ENCODE peak calls at places on chromosome 19, in six cellular contexts. A, Q, B, M, I and V are unnamed samples.

GRCh38 chr19:14000691-14001365 is 5.3 kb downstream of the RFX1 start:
- DNase-seq in A (peak), Q (no peak), I (no peak), M (no peak), B (no peak), V (no peak)

GRCh38 chr19:4518345-4519171 is at the start of gene PLIN4:
- DNase-seq in Q (no peak), M (peak), I (no peak), A (no peak), B (peak), V (peak)

GRCh38 chr19:27966390-27966816 is 1246.5 kb downstream of the UQCRFS1 start:
- DNase-seq in A (no peak), M (no peak), B (no peak), I (no peak), Q (no peak), V (no peak)

GRCh38 chr19:44747739-44748425 is 626 bp upstream of the BCL3 start:
- DNase-seq in Q (peak), B (peak), A (peak), M (peak), I (peak), V (peak)

GRCh38 chr19:379796-380195 is 29.2 kb downstream of the C2CD4C start:
- DNase-seq in M (no peak), I (no peak), Q (no peak), B (no peak), A (no peak), V (no peak)

GRCh38 chr19:56133858-56134654 is 7.0 kb upstream of the ZNF444 start:
- DNase-seq in A (peak), Q (no peak), M (no peak), I (no peak), B (no peak), V (no peak)

GRCh38 chr19:16715613-16716012 is 4.0 kb upstream of the NWD1 start:
- DNase-seq in I (no peak), M (no peak), A (no peak), Q (no peak), B (no peak), V (no peak)

GRCh38 chr19:16425993-16426392 is 45.8 kb downstream of the EPS15L1 start:
- DNase-seq in M (no peak), I (no peak), Q (no peak), B (no peak), A (no peak), V (no peak)

GRCh38 chr19:35261356-35262100 is 7.2 kb upstream of the USF2 start:
- DNase-seq in A (no peak), I (peak), B (peak), Q (no peak), M (no peak), V (peak)

GRCh38 chr19:2283835-2284507 is 2.0 kb upstream of the PEAK3 start:
- DNase-seq in I (no peak), Q (no peak), M (no peak), B (no peak), A (no peak), V (no peak)

GRCh38 chr19:42140125-42140754 is 8.0 kb upstream of the POU2F2 start:
- DNase-seq in I (no peak), M (peak), A (peak), B (peak), Q (peak), V (no peak)

GRCh38 chr19:41774515-41774980 is 19.2 kb downstream of the CEACAM6 start:
- DNase-seq in B (peak), M (peak), Q (no peak), I (no peak), A (peak), V (no peak)

GRCh38 chr19:15841875-15842569 is 26.6 kb upstream of the OR10H1 start:
- DNase-seq in I (peak), B (no peak), A (no peak), M (no peak), Q (no peak), V (no peak)

GRCh38 chr19:14159059-14159458 is 22.7 kb upstream of the ASF1B start:
- DNase-seq in I (no peak), Q (no peak), A (no peak), B (no peak), M (no peak), V (no peak)

GRCh38 chr19:51082641-51083040 is at the start of gene KLK14:
- DNase-seq in B (no peak), Q (no peak), I (peak), A (no peak), M (no peak), V (no peak)

GRCh38 chr19:15115080-15115479 is 7.9 kb downstream of the SYDE1 start:
- DNase-seq in B (peak), A (no peak), Q (peak), M (peak), I (peak), V (peak)

GRCh38 chr19:861756-862528 is 2.5 kb downstream of the CFD start:
- DNase-seq in M (peak), I (no peak), A (peak), Q (peak), B (no peak), V (no peak)

GRCh38 chr19:5691205-5691929 is 1.3 kb downstream of the RPL36 start:
- DNase-seq in Q (peak), B (peak), M (peak), I (no peak), A (peak), V (peak)

GRCh38 chr19:17802137-17802858 is 7.4 kb downstream of the B3GNT3 start:
- DNase-seq in Q (no peak), B (no peak), I (no peak), M (no peak), A (no peak), V (no peak)

GRCh38 chr19:4524808-4525562 is 6.7 kb upstream of the PLIN4 start:
- DNase-seq in B (peak), A (no peak), M (peak), Q (no peak), I (no peak), V (no peak)

GRCh38 chr19:43446746-43447489 is 18.5 kb downstream of the LYPD3 start:
- DNase-seq in A (peak), I (peak), M (peak), B (peak), Q (peak), V (peak)

GRCh38 chr19:41903161-41903953 is 20.4 kb downstream of the ARHGEF1 start:
- DNase-seq in M (no peak), B (no peak), A (no peak), Q (no peak), I (no peak), V (no peak)

GRCh38 chr19:55096061-55096701 is 20.5 kb downstream of the EPS8L1 start:
- DNase-seq in I (no peak), A (no peak), Q (peak), M (no peak), B (no peak), V (no peak)

GRCh38 chr19:32017341-32017948 is 328.0 kb upstream of the ZNF507 start:
- DNase-seq in M (no peak), Q (no peak), A (no peak), B (no peak), I (no peak), V (no peak)

GRCh38 chr19:4980087-4980486 is 11.2 kb downstream of the KDM4B start:
- DNase-seq in M (no peak), I (no peak), A (no peak), B (no peak), Q (no peak), V (no peak)

GRCh38 chr19:16660763-16661479 is at the start of gene TMEM38A:
- DNase-seq in A (peak), B (peak), I (peak), Q (peak), M (peak), V (no peak)

GRCh38 chr19:293436-294110 is 2.4 kb upstream of the PLPP2 start:
- DNase-seq in I (no peak), B (peak), A (no peak), M (no peak), Q (no peak), V (no peak)

GRCh38 chr19:28045621-28046020 is 1167.3 kb downstream of the UQCRFS1 start:
- DNase-seq in A (no peak), I (no peak), Q (no peak), B (no peak), M (no peak), V (peak)

GRCh38 chr19:2332341-2333026 is 4.0 kb downstream of the SPPL2B start:
- DNase-seq in Q (no peak), A (no peak), M (peak), I (no peak), B (no peak), V (no peak)

DNA sequence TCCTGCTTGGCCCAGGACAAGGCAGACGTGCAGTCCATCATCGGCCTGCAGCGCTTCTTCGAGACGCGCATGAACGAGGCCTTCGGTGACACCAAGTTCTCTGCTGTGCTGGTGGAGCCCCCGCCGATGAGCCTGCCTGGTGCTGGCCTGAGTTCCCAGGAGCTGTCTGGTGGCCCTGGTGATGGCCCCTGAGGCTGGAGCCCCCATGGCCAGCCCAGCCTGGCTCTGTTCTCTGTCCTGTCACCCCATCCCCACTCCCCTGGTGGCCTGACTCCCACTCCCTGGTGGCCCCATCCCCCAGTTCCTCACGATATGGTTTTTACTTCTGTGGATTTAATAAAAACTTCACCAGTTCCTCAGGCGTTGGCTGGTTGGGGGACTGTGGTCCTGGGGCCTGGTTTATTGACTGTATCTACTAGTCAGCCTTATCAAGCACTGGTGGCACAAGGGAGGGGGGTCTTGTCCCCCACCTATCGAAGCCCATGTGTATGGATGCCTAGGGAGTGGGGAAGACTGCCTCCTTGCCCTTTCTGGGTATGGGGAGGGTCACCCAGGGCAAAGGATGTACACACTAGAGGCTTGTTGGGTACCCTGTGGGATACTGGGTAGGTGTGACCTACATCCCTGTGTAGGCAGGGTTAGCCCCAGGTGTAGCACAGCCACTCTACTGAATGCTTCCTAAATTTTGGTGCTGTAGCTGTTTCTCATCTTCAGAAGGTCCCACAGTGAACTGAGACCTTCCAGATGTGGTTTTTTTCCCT is 4.4 kb downstream of the CHMP2A start:
- DNase-seq in I (no peak), B (no peak), M (no peak), Q (no peak), A (no peak), V (no peak)
- H3K27ac ChIP-seq in I (no peak), B (no peak), M (no peak), Q (no peak), A (no peak), V (no peak)

DNA sequence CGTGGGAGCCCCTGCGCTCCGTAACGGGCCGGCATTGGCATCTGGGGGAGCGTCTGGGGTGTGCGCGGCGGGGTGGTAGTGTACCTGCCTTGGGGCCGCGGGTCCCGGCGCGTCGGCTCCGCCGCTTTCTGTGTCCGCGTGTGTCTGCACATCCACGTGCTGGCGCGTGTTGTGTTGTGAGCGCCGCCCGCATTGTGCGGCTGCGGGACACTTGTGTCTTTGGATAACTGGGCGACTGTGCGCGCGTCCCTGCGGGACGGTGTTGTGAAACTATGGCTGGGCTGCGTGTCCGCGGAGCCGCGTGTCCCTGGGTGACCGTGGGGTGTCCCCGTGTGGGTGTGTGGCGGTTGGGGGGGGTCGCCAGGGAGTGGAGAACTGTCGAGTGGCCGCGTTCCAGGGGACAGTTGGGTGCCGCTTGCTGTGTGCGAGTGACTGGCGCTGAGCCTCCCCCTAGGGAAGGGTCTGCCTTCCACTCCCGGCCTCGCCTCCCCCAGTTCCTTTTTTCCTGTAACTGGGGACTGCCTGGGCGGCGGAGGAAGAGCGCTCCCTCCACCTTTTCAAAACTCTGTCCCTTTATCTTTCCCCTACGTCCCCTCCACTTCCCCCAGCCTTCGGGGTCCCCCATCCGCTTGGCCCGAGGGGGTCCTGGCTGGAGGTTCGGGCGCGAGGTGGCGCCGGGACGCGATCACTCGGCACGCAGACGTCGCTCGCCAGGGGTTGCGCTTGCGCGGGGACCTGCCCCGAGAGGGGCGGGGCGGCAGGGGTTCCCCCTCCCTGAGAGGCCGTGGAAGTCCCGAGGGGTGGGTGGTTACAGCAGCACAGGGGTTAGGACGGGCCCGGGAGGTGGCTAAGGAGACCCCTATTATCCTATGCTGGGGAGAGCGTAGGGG is 5.6 kb upstream of the NFIC start:
- DNase-seq in A (peak), B (peak), Q (peak), I (peak), M (peak), V (peak)
- TF ChIP-seq CTCF in A (no peak), B (no peak), Q (no peak), I (no peak), M (no peak), V (peak)

DNA sequence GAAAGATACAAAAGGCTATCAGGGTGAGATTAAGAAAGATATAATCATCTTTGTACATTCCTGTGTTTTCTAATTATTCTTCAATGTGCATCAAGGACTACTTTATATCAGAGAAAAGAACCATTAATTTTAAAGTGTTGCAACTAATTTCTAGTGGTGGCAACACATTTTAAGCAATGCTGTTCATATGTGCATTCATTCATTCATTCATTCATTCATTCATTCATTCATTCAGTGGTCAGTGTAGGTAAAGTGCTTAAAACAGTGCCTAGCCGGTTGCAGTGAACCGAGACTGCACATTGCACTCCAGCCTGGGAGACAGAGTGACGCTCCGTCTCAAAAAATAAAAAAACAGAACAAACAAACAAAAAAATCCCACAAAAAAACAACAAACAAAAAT is 155.7 kb upstream of the ZNF536 start:
- DNase-seq in B (no peak), A (no peak), Q (no peak), M (no peak), I (no peak), V (no peak)
- H3K27ac ChIP-seq in B (no peak), A (no peak), Q (no peak), M (no peak), I (no peak), V (no peak)

DNA sequence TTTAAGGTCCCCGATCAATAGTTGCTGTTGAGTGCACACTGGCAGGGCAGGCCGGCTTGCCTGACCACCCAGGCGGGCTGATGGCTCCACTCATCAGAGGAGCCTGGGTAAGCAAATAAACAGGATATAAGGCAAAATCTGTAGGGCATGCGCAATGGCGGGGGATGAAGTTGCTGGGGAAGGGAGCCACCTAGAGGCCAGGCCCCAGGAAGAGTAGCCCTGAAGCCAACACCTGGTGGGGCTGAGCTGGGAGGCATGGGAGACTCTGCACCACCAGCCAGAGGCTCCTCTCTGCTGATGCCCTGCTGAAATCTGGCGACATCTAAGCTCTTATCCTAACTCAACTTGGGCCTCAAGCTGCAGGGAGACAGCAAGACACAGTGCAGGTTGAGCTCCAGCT is 324.3 kb downstream of the ZNF536 start:
- DNase-seq in Q (no peak), M (no peak), B (no peak), A (no peak), I (peak), V (no peak)
- TF ChIP-seq CTCF in Q (no peak), M (no peak), B (no peak), A (peak), I (no peak), V (no peak)

GRCh38 chr19:10761443-10762242 is 43.8 kb downstream of the DNM2 start:
- DNase-seq in M (peak), B (peak), I (no peak), Q (no peak), A (no peak), V (no peak)

GRCh38 chr19:10763399-10763798 is 45.5 kb downstream of the DNM2 start:
- DNase-seq in B (no peak), Q (no peak), I (no peak), M (no peak), A (no peak), V (no peak)

GRCh38 chr19:10763828-10764339 is 46.0 kb downstream of the DNM2 start:
- DNase-seq in A (no peak), B (no peak), I (no peak), M (no peak), Q (no peak), V (no peak)

GRCh38 chr19:10764340-10764894 is 46.5 kb downstream of the DNM2 start:
- DNase-seq in I (no peak), Q (peak), B (peak), A (no peak), M (peak), V (no peak)

DNA sequence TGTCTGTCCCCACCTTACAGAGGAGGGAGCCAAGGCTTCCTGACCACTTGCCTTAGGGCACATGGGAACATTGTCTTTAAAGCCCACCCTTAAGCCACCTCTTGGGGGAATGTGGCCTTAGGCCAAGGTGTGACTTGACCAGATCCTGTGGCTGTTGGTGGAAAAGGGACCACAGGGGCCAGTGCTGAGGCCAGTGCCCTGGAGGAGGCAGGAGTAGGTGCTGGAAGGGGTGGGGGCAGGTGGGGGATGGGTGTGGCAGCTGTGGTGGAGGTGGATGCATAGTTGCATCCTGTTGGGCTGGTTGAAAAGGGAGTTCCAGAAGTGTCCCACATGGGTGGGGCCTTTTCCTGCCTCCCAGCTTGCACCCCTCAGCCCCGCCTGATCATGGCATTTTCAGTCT is 44.8 kb downstream of the DNM2 start:
- DNase-seq in Q (no peak), I (no peak), M (peak), B (no peak), A (no peak), V (no peak)
- H3K27ac ChIP-seq in Q (no peak), I (peak), M (peak), B (peak), A (peak), V (peak)

DNA sequence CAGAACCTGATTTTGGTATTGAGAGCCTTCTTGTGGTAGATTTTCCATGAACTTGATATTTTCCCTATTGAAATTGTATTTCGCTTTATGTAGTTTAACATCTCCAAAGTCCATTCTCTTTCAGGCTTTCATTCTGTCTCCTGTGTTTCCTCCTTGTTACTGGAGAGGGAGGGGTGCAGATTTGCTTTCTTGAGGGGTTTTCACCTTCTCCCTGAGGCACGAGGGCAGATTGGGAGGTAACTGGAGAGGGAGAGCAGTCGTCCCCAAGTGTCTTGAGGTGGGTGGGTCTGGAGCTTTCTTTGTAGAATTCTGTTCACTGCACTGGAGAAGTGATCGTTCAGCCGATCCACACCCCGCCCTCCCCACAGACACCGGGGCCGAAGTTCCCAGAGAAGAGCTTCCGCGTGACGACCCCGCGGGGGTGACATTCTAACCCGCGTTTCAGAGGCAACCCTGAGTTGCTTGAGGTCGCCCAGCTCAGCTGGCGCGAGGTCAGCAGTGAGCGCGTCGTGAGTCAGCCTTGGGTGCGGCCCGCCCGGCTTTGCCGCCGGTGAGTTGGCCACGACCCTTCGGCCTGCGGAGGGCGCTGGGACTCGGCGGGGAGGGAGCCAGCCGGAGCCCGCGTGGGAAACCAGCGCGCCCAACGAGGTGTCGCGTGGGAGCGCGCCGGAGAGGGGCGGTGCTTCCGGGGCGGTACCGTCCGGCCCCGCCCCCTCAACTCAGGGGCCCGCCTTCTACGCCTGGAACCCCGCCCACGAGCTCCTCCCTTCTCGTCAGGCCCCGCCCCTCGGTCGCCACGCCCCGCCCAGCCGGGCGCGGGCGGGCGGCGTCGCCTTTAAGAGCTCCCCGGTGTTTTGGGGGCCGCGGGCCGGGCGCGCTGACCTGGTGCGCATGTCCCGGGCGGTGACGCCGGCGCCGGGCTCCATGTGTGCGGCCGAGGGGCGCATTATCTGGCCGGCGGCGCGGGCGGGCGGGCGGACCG is at the start of gene GATAD2A:
- DNase-seq in M (peak), Q (peak), B (peak), I (peak), A (peak), V (peak)
- TF ChIP-seq CTCF in M (no peak), Q (peak), B (no peak), I (peak), A (peak), V (peak)

GRCh38 chr19:39501340-39501739 is 2.6 kb downstream of the DLL3 start:
- DNase-seq in A (no peak), Q (no peak), M (no peak), I (no peak), B (no peak), V (no peak)
- H3K27ac ChIP-seq in A (no peak), Q (no peak), M (no peak), I (no peak), B (no peak), V (no peak)

GRCh38 chr19:46489445-46490272 is 6.0 kb downstream of the PNMA8B start:
- DNase-seq in Q (peak), B (peak), A (peak), M (peak), I (peak), V (peak)
- TF ChIP-seq CTCF in Q (peak), B (no peak), A (peak), M (peak), I (peak), V (no peak)